ENCODE peak calls at places on chromosomes 6 and 20, in nine cellular contexts. A is NCI-H1105 treated with DMSO at 0.1 percent for 48 hours; L is activated naive CD4-positive, alpha-beta T cell treated with anti-CD3 and anti-CD28 coated beads, Interleukin-2, amount 50 U/mL, for 16 hours; E is DMS 273 treated with DMSO at 0.1 percent for 48 hours; W is T-helper 2 cell; Q is activated CD4-positive, CD25-positive, alpha-beta regulatory T cell treated with anti-CD3 and anti-CD28 coated beads, Interleukin-2, amount 50 U/mL, for 72 hours; F is NCI-H460; N is substantia nigra; P is right cardiac atrium. D is an unnamed sample.

GRCh38 chr6:16950311-16950710 is 151.5 kb upstream of the STMND1 start:
- DNase-seq in F (no peak), P (no peak), N (no peak), A (no peak), E (no peak), L (no peak), Q (no peak), W (no peak), D (no peak)

GRCh38 chr6:170291271-170292110 is 613 bp upstream of the DLL1 start:
- DNase-seq in A (peak), F (no peak), Q (no peak), L (peak), P (peak), N (peak), W (no peak), E (peak), D (peak)

GRCh38 chr6:77456531-77457248 is 6.6 kb downstream of the HTR1B start:
- DNase-seq in A (no peak), W (no peak), Q (no peak), E (no peak), L (no peak), P (no peak), F (peak), N (no peak), D (no peak)

GRCh38 chr6:17551383-17551958 is 48.6 kb upstream of the FAM8A1 start:
- DNase-seq in L (no peak), N (no peak), Q (no peak), P (no peak), E (no peak), A (no peak), W (no peak), F (no peak), D (no peak)

GRCh38 chr20:25856256-25856884 is 159.7 kb upstream of the ZNF337 start:
- DNase-seq in F (no peak), A (no peak), N (no peak), E (no peak), Q (no peak), W (no peak), P (peak), L (no peak), D (no peak)

GRCh38 chr6:2505624-2506023 is 245.1 kb downstream of the MYLK4 start:
- DNase-seq in F (no peak), A (no peak), P (no peak), L (no peak), N (no peak), W (no peak), E (no peak), Q (no peak), D (no peak)

GRCh38 chr6:1608222-1608975 is 1.3 kb upstream of the FOXC1 start:
- DNase-seq in L (no peak), N (no peak), E (no peak), F (no peak), A (peak), W (no peak), P (no peak), Q (no peak), D (no peak)

GRCh38 chr6:83127258-83127657 is 59.8 kb downstream of the DOP1A start:
- DNase-seq in L (no peak), A (no peak), W (no peak), E (no peak), F (no peak), N (no peak), P (no peak), Q (no peak), D (no peak)

GRCh38 chr6:43070028-43070632 is 6.0 kb upstream of the PTK7 start:
- DNase-seq in Q (no peak), F (peak), W (no peak), L (no peak), N (no peak), P (no peak), A (peak), E (peak), D (no peak)

GRCh38 chr6:7486951-7487350 is 54.5 kb upstream of the DSP start:
- DNase-seq in F (no peak), L (no peak), E (no peak), P (no peak), A (no peak), W (no peak), Q (no peak), N (no peak), D (no peak)

GRCh38 chr20:41534170-41534569 is 84.0 kb downstream of the CHD6 start:
- DNase-seq in E (no peak), N (no peak), L (no peak), W (no peak), F (no peak), Q (no peak), A (no peak), P (no peak), D (no peak)

GRCh38 chr6:98498891-98499290 is 335.5 kb upstream of the POU3F2 start:
- DNase-seq in E (no peak), N (no peak), P (no peak), L (no peak), A (no peak), W (no peak), Q (no peak), F (no peak), D (no peak)